ENCODE peak calls at places on chromosomes 16 and 17, in eight cellular contexts. P is stimulated activated CD8-positive, alpha-beta memory T cell treated with anti-CD3 and anti-CD28 coated beads, Interleukin-15, amount 100 ng/mL, for 24 hours; V is ecto neural progenitor cell; Y is HS-27A; I is stimulated activated CD4-positive, alpha-beta T cell treated with anti-CD3 and anti-CD28 coated beads, TNF-alpha, amount 100 ng/mL, for 24 hours; G is effector memory CD4-positive, alpha-beta T cell; C is HTR-8/SVneo; Q is left cardiac atrium. N is an unnamed sample.

GRCh38 chr17:5783851-5784250 is 199.5 kb upstream of the NLRP1 start:
- DNase-seq in P (no peak), V (no peak), Y (no peak), I (no peak), G (no peak), C (no peak), Q (no peak), N (no peak)

GRCh38 chr17:4658478-4659305 is 17.2 kb upstream of the ALOX15 start:
- DNase-seq in P (no peak), V (no peak), Y (no peak), I (peak; percentile 3), G (no peak), C (peak; percentile 69), Q (no peak), N (no peak)

GRCh38 chr17:41367426-41368075 is 2.1 kb downstream of the KRT33B start:
- DNase-seq in P (no peak), V (no peak), Y (peak; percentile 68), I (no peak), G (no peak), C (peak; percentile 76), Q (no peak), N (no peak)

GRCh38 chr16:47142469-47143328 is 1.0 kb downstream of the NETO2 start:
- DNase-seq in P (no peak), V (peak; percentile 59), Y (no peak), I (no peak), G (no peak), C (no peak), Q (peak; percentile 23), N (peak; percentile 68)

GRCh38 chr16:55820615-55821014 is 12.3 kb downstream of the CES1 start:
- DNase-seq in P (no peak), V (no peak), Y (no peak), I (no peak), G (no peak), C (no peak), Q (no peak), N (no peak)

GRCh38 chr16:51624083-51624775 is 473.2 kb upstream of the SALL1 start:
- DNase-seq in P (no peak), V (no peak), Y (no peak), I (no peak), G (no peak), C (no peak), Q (no peak), N (no peak)

GRCh38 chr17:79975498-79976134 is 60.1 kb downstream of the TBC1D16 start:
- DNase-seq in P (no peak), V (peak; percentile 46), Y (no peak), I (no peak), G (no peak), C (no peak), Q (no peak), N (no peak)

GRCh38 chr16:72092832-72093447 is 480 bp downstream of the TXNL4B start:
- DNase-seq in P (no peak), V (peak; percentile 51), Y (no peak), I (no peak), G (no peak), C (peak; percentile 63), Q (no peak), N (no peak)

GRCh38 chr16:68539704-68540370 is 746 bp downstream of the ZFP90 start:
- DNase-seq in P (no peak), V (peak; percentile 64), Y (no peak), I (no peak), G (no peak), C (peak; percentile 25), Q (no peak), N (no peak)

GRCh38 chr17:71682174-71682494 is 438.7 kb upstream of the SOX9 start:
- DNase-seq in P (no peak), V (no peak), Y (no peak), I (no peak), G (no peak), C (no peak), Q (no peak), N (no peak)

GRCh38 chr16:49701867-49702494 is 153.9 kb downstream of the ZNF423 start:
- DNase-seq in P (no peak), V (peak; percentile 87), Y (no peak), I (no peak), G (no peak), C (no peak), Q (peak; percentile 78), N (peak; percentile 85)

GRCh38 chr17:9843152-9844010 is 17.7 kb downstream of the GLP2R start:
- DNase-seq in P (no peak), V (peak; percentile 38), Y (no peak), I (no peak), G (no peak), C (no peak), Q (no peak), N (no peak)

GRCh38 chr16:38941-39892 is 14.2 kb downstream of the POLR3K start:
- DNase-seq in P (no peak), V (no peak), Y (no peak), I (no peak), G (peak; percentile 58), C (no peak), Q (peak; percentile 18), N (peak; percentile 51)

GRCh38 chr16:69894675-69895074 is 56.5 kb upstream of the CLEC18A start:
- DNase-seq in P (no peak), V (no peak), Y (no peak), I (no peak), G (no peak), C (no peak), Q (no peak), N (no peak)

GRCh38 chr17:6110592-6110991 is 40.4 kb downstream of the WSCD1 start:
- DNase-seq in P (no peak), V (no peak), Y (no peak), I (no peak), G (no peak), C (no peak), Q (no peak), N (no peak)

GRCh38 chr17:81340606-81341346 is 45.7 kb upstream of the SLC38A10 start:
- DNase-seq in P (no peak), V (peak; percentile 64), Y (no peak), I (no peak), G (no peak), C (no peak), Q (no peak), N (no peak)

GRCh38 chr16:11796227-11797165 is 562 bp downstream of the ZC3H7A start:
- DNase-seq in P (peak; percentile 15), V (peak; percentile 74), Y (no peak), I (no peak), G (no peak), C (no peak), Q (peak; percentile 80), N (peak; percentile 73)

GRCh38 chr16:23855010-23855409 is 19.2 kb downstream of the PRKCB start:
- DNase-seq in P (no peak), V (no peak), Y (no peak), I (no peak), G (no peak), C (no peak), Q (no peak), N (no peak)

GRCh38 chr17:42135664-42136653 is 13.4 kb downstream of the HSPB9 start:
- DNase-seq in P (no peak), V (no peak), Y (no peak), I (no peak), G (no peak), C (peak; percentile 52), Q (peak; percentile 80), N (no peak)

GRCh38 chr16:68492151-68492500 is 43.8 kb upstream of the SMPD3 start:
- DNase-seq in P (no peak), V (no peak), Y (no peak), I (no peak), G (no peak), C (no peak), Q (no peak), N (no peak)

GRCh38 chr16:49742428-49743205 is 113.3 kb downstream of the ZNF423 start:
- DNase-seq in P (no peak), V (no peak), Y (no peak), I (no peak), G (no peak), C (no peak), Q (no peak), N (no peak)